ENCODE peak calls at places on chromosomes 12 and 14, in five cellular contexts. C is left ventricle myocardium inferior; Q is stimulated activated CD4-positive, alpha-beta T cell treated with anti-CD3 and anti-CD28 coated beads, Interleukin-2, amount 100 ng/mL, for 24 hours; M is kidney epithelial cell; E is esophagus squamous epithelium. D is an unnamed sample.

GRCh38 chr14:71418591-71419245 is 511.5 kb downstream of the PCNX1 start:
- DNase-seq in Q (no peak), M (no peak), E (no peak), C (no peak), D (no peak)

GRCh38 chr14:106845286-106846087 is 1319.1 kb downstream of the TMEM121 start:
- DNase-seq in Q (peak; percentile 47), E (no peak), C (no peak), M (peak; percentile 79), D (peak; percentile 69)

GRCh38 chr12:2574536-2574935 is 220.2 kb upstream of the FKBP4 start:
- DNase-seq in Q (no peak), C (no peak), E (no peak), M (no peak), D (no peak)

GRCh38 chr14:76168531-76168930 is 16.8 kb downstream of the GPATCH2L start:
- DNase-seq in Q (no peak), C (no peak), M (peak; percentile 61), E (no peak), D (no peak)

GRCh38 chr14:90281261-90281660 is 24.9 kb downstream of the PSMC1 start:
- DNase-seq in E (no peak), M (peak; percentile 48), C (no peak), Q (no peak), D (no peak)

GRCh38 chr14:64942531-64943111 is at the start of gene GPX2:
- DNase-seq in M (no peak), Q (no peak), C (no peak), E (no peak), D (no peak)

GRCh38 chr14:74913986-74914573 is 9.0 kb downstream of the RPS6KL1 start:
- DNase-seq in Q (no peak), C (peak; percentile 74), E (no peak), M (peak; percentile 21), D (no peak)

GRCh38 chr12:104423273-104423672 is 33.5 kb upstream of the CHST11 start:
- DNase-seq in Q (no peak), E (no peak), C (no peak), M (no peak), D (no peak)

GRCh38 chr12:94272280-94272679 is 123.9 kb downstream of the PLXNC1 start:
- DNase-seq in Q (no peak), E (no peak), M (no peak), C (no peak), D (no peak)

GRCh38 chr12:93684716-93685115 is 7.5 kb downstream of the CRADD start:
- DNase-seq in E (no peak), M (no peak), C (no peak), Q (no peak), D (no peak)

GRCh38 chr12:125533434-125534029 is 468.3 kb downstream of the AACS start:
- DNase-seq in M (no peak), Q (no peak), E (no peak), C (peak; percentile 17), D (no peak)

GRCh38 chr14:105060751-105061427 is 4.3 kb downstream of the GPR132 start:
- DNase-seq in E (no peak), C (peak; percentile 55), M (no peak), Q (peak; percentile 48), D (peak; percentile 46)

GRCh38 chr12:32399045-32399372 is 349 bp upstream of the FGD4 start:
- DNase-seq in M (no peak), C (no peak), Q (no peak), E (no peak), D (no peak)

GRCh38 chr14:104350463-104351185 is 212.2 kb downstream of the KIF26A start:
- DNase-seq in M (no peak), C (no peak), E (no peak), Q (no peak), D (no peak)

GRCh38 chr12:116534341-116535121 is 24.6 kb upstream of the MAP1LC3B2 start:
- DNase-seq in C (no peak), M (no peak), E (no peak), Q (no peak), D (no peak)

GRCh38 chr12:12839003-12839395 is 25.9 kb downstream of the DDX47 start:
- DNase-seq in E (no peak), C (no peak), M (no peak), Q (no peak), D (no peak)

GRCh38 chr14:86462193-86462592 is 932.2 kb downstream of the FLRT2 start:
- DNase-seq in M (no peak), C (no peak), E (no peak), Q (no peak), D (no peak)

GRCh38 chr12:58309806-58310205 is 368.4 kb downstream of the ATP23 start:
- DNase-seq in C (no peak), Q (no peak), M (peak; percentile 42), E (no peak), D (no peak)

GRCh38 chr14:64089920-64090319 is 204.3 kb downstream of the ESR2 start:
- DNase-seq in E (no peak), M (no peak), C (no peak), Q (no peak), D (no peak)

GRCh38 chr14:74577247-74577947 is 34.6 kb downstream of the LTBP2 start:
- DNase-seq in M (no peak), E (no peak), C (no peak), Q (no peak), D (no peak)

GRCh38 chr14:70162353-70162752 is 26.4 kb downstream of the SLC8A3 start:
- DNase-seq in Q (no peak), M (no peak), E (no peak), C (no peak), D (no peak)

GRCh38 chr14:75981826-75982723 is at the start of gene TGFB3:
- DNase-seq in C (peak; percentile 85), Q (peak; percentile 79), M (peak; percentile 57), E (no peak), D (peak; percentile 65)

GRCh38 chr14:28254768-28255167 is 511.8 kb upstream of the FOXG1 start:
- DNase-seq in Q (no peak), M (no peak), E (no peak), C (no peak), D (no peak)

GRCh38 chr12:132481771-132482745 is 7.9 kb upstream of the FBRSL1 start:
- DNase-seq in C (no peak), M (no peak), Q (no peak), E (no peak), D (no peak)

GRCh38 chr12:4857472-4858291 is 52.0 kb upstream of the KCNA1 start:
- DNase-seq in C (peak; percentile 62), M (no peak), Q (peak; percentile 77), E (no peak), D (peak; percentile 61)

GRCh38 chr14:52422650-52423356 is 108.7 kb downstream of the PTGER2 start:
- DNase-seq in Q (no peak), E (no peak), M (no peak), C (no peak), D (no peak)

GRCh38 chr14:68297871-68298468 is 478.4 kb downstream of the RAD51B start:
- DNase-seq in Q (no peak), C (no peak), M (no peak), E (no peak), D (no peak)

GRCh38 chr14:83164591-83164990 is 1630.9 kb upstream of the SEL1L start:
- DNase-seq in Q (no peak), C (no peak), E (no peak), M (no peak), D (no peak)

GRCh38 chr12:2251485-2252179 is 198.8 kb downstream of the CACNA1C start:
- DNase-seq in M (no peak), C (no peak), Q (no peak), E (no peak), D (no peak)

GRCh38 chr14:64196668-64197411 is 97.3 kb downstream of the ESR2 start:
- DNase-seq in C (peak; percentile 51), Q (no peak), M (no peak), E (no peak), D (peak; percentile 47)

GRCh38 chr14:51650721-51651387 is 856 bp upstream of the FRMD6 start:
- DNase-seq in M (no peak), C (peak; percentile 28), Q (no peak), E (no peak), D (no peak)

GRCh38 chr14:80572666-80573065 is 361.4 kb upstream of the DIO2 start:
- DNase-seq in M (no peak), Q (no peak), C (no peak), E (no peak), D (no peak)

GRCh38 chr12:132545955-132546354 is 56.0 kb downstream of the FBRSL1 start:
- DNase-seq in Q (no peak), C (no peak), E (no peak), M (no peak), D (no peak)

GRCh38 chr14:86279405-86279804 is 749.5 kb downstream of the FLRT2 start:
- DNase-seq in M (no peak), E (no peak), Q (no peak), C (no peak), D (no peak)

GRCh38 chr12:107990325-107990724 is 138.8 kb upstream of the WSCD2 start:
- DNase-seq in C (peak; percentile 16), Q (peak; percentile 34), M (no peak), E (no peak), D (peak; percentile 26)

GRCh38 chr12:53190108-53190729 is 9.5 kb upstream of the CSAD start:
- DNase-seq in E (no peak), M (no peak), C (peak; percentile 62), Q (peak; percentile 63), D (no peak)

D was measured in stimulated activated naive B cell treated with anti-CD40 and anti-IgM and Interleukin-4, amounts not matched to agents 10 μg/mL and 1 μg/mL and 100 μg/mL, for 72 hours.